ENCODE peak calls at places on chromosomes 5 and 9, in six cellular contexts. D is NCI-H2081, I is GM12864, R is kidney epithelial cell, V is choroid plexus epithelial cell, W is HCT116. F is an unnamed sample.

GRCh38 chr9:36007309-36007708 is 29.4 kb upstream of the RECK start:
- DNase-seq in D (no peak), I (peak; percentile 13), R (no peak), V (no peak), W (no peak), F (no peak)

GRCh38 chr9:18255158-18255629 is 218.8 kb upstream of the ADAMTSL1 start:
- DNase-seq in D (peak; percentile 87), I (peak; percentile 24), R (peak; percentile 28), V (peak; percentile 94), W (peak; percentile 48), F (peak; percentile 71)

GRCh38 chr5:169301386-169301930 is 519 bp upstream of the SLIT3 start:
- DNase-seq in D (no peak), I (no peak), R (no peak), V (no peak), W (no peak), F (no peak)

GRCh38 chr5:73030995-73031394 is 75.2 kb downstream of the FCHO2 start:
- DNase-seq in D (no peak), I (no peak), R (peak; percentile 80), V (peak; percentile 84), W (peak; percentile 66), F (peak; percentile 74)

GRCh38 chr5:121968910-121969607 is 7.3 kb downstream of the SRFBP1 start:
- DNase-seq in D (no peak), I (no peak), R (peak; percentile 93), V (peak; percentile 99), W (peak; percentile 61), F (no peak)

GRCh38 chr9:81868145-81868544 is 60.1 kb upstream of the SPATA31D4 start:
- DNase-seq in D (no peak), I (no peak), R (no peak), V (no peak), W (no peak), F (no peak)

GRCh38 chr5:39352931-39353330 is 11.4 kb downstream of the C9 start:
- DNase-seq in D (no peak), I (no peak), R (no peak), V (no peak), W (no peak), F (no peak)

GRCh38 chr5:67163863-67164595 is 32.6 kb downstream of the CD180 start:
- DNase-seq in D (no peak), I (no peak), R (no peak), V (no peak), W (no peak), F (no peak)

GRCh38 chr9:79353856-79354520 is 217.8 kb upstream of the TLE4 start:
- DNase-seq in D (no peak), I (no peak), R (peak; percentile 16), V (peak; percentile 64), W (no peak), F (no peak)

GRCh38 chr5:8458038-8458383 is 589.1 kb downstream of the MTRR start:
- DNase-seq in D (peak; percentile 38), I (no peak), R (no peak), V (peak; percentile 39), W (no peak), F (no peak)

GRCh38 chr9:128705051-128705965 is 3.0 kb downstream of the PKN3 start:
- DNase-seq in D (no peak), I (no peak), R (no peak), V (no peak), W (no peak), F (peak; percentile 26)

GRCh38 chr9:121914604-121915303 is 178.4 kb downstream of the TTLL11 start:
- DNase-seq in D (no peak), I (no peak), R (no peak), V (no peak), W (no peak), F (no peak)

GRCh38 chr5:34586117-34586885 is 69.8 kb upstream of the RAI14 start:
- DNase-seq in D (no peak), I (no peak), R (peak; percentile 61), V (peak; percentile 97), W (no peak), F (no peak)

GRCh38 chr5:90691533-90691932 is 132.9 kb downstream of the ADGRV1 start:
- DNase-seq in D (no peak), I (no peak), R (no peak), V (no peak), W (no peak), F (no peak)

GRCh38 chr9:12961276-12961809 is 186.5 kb downstream of the LURAP1L start:
- DNase-seq in D (no peak), I (no peak), R (no peak), V (peak; percentile 14), W (no peak), F (no peak)

GRCh38 chr5:147858520-147858919 is 20.0 kb upstream of the SCGB3A2 start:
- DNase-seq in D (no peak), I (no peak), R (no peak), V (no peak), W (no peak), F (no peak)

GRCh38 chr5:17056056-17056690 is 120.1 kb upstream of the MYO10 start:
- DNase-seq in D (no peak), I (no peak), R (peak; percentile 12), V (no peak), W (no peak), F (no peak)

GRCh38 chr9:113463418-113464285 is at the start of gene RGS3:
- DNase-seq in D (peak; percentile 89), I (no peak), R (peak; percentile 78), V (peak; percentile 8), W (peak; percentile 42), F (peak; percentile 91)

GRCh38 chr5:6328173-6328572 is 50.2 kb downstream of the MED10 start:
- DNase-seq in D (no peak), I (no peak), R (no peak), V (peak; percentile 46), W (no peak), F (peak; percentile 63)

GRCh38 chr5:168219515-168220410 is 71.7 kb upstream of the WWC1 start:
- DNase-seq in D (peak; percentile 76), I (peak; percentile 58), R (peak; percentile 38), V (peak; percentile 82), W (peak; percentile 68), F (peak; percentile 57)

GRCh38 chr9:129685220-129685932 is 19.9 kb downstream of the PRRX2 start:
- DNase-seq in D (no peak), I (no peak), R (peak; percentile 49), V (no peak), W (peak; percentile 68), F (no peak)

GRCh38 chr5:58999804-59000595 is 417.1 kb downstream of the RAB3C start:
- DNase-seq in D (no peak), I (no peak), R (no peak), V (no peak), W (peak; percentile 6), F (peak; percentile 73)

GRCh38 chr9:35574578-35575104 is 30.4 kb upstream of the TESK1 start:
- DNase-seq in D (no peak), I (no peak), R (no peak), V (no peak), W (no peak), F (no peak)

GRCh38 chr5:142931896-142932686 is 161.9 kb downstream of the ARHGAP26 start:
- DNase-seq in D (no peak), I (no peak), R (no peak), V (no peak), W (no peak), F (no peak)

GRCh38 chr5:81969912-81970311 is 1.9 kb upstream of the ATG10 start:
- DNase-seq in D (no peak), I (no peak), R (no peak), V (no peak), W (no peak), F (no peak)

GRCh38 chr5:154620406-154620805 is 134.8 kb upstream of the LARP1 start:
- DNase-seq in D (no peak), I (no peak), R (no peak), V (no peak), W (no peak), F (no peak)

GRCh38 chr9:136943291-136944093 is 1.0 kb downstream of the FBXW5 start:
- DNase-seq in D (no peak), I (no peak), R (no peak), V (peak; percentile 45), W (no peak), F (peak; percentile 50)

GRCh38 chr5:74641778-74642542 is 1.4 kb upstream of the ENC1 start:
- DNase-seq in D (peak; percentile 1), I (no peak), R (no peak), V (peak; percentile 93), W (peak; percentile 43), F (peak; percentile 66)

GRCh38 chr9:136119259-136120118 is 814 bp upstream of the TMEM250 start:
- DNase-seq in D (no peak), I (no peak), R (no peak), V (peak; percentile 37), W (no peak), F (peak; percentile 91)

GRCh38 chr5:78483809-78484521 is 123.5 kb downstream of the SCAMP1 start:
- DNase-seq in D (no peak), I (peak; percentile 59), R (no peak), V (peak; percentile 90), W (no peak), F (no peak)

GRCh38 chr9:130498918-130499698 is 54.3 kb downstream of the ASS1 start:
- DNase-seq in D (no peak), I (no peak), R (no peak), V (no peak), W (no peak), F (peak; percentile 24)

GRCh38 chr9:110659891-110660541 is 8.6 kb upstream of the MUSK start:
- DNase-seq in D (no peak), I (no peak), R (peak; percentile 67), V (peak; percentile 43), W (no peak), F (no peak)

F was measured in Caco-2.